ENCODE peak calls at places on chromosomes 7 and 10, in four cellular contexts. C is chondrocyte, J is heart right ventricle, I is astrocyte of the spinal cord. B is an unnamed sample.
A peak's percentile ranks its signal among the peaks of the same experiment; 100 is the strongest.

GRCh38 chr10:22341190-22341935 is 3.9 kb upstream of the SPAG6 start:
- DNase-seq in J (no peak), C (no peak), I (no peak), B (no peak)

GRCh38 chr7:50356212-50356944 is 51.9 kb downstream of the IKZF1 start:
- DNase-seq in J (peak; percentile 17), C (no peak), I (no peak), B (no peak)

GRCh38 chr7:13908667-13909382 is 80.6 kb downstream of the ETV1 start:
- DNase-seq in C (no peak), J (no peak), I (peak; percentile 35), B (no peak)

GRCh38 chr7:6203381-6203780 is 69.0 kb downstream of the CYTH3 start:
- DNase-seq in I (no peak), J (no peak), C (no peak), B (no peak)

GRCh38 chr10:6553937-6554336 is 26.1 kb downstream of the PRKCQ start:
- DNase-seq in I (no peak), J (no peak), C (no peak), B (no peak)

GRCh38 chr10:101260764-101261341 is 31.6 kb upstream of the LBX1 start:
- DNase-seq in I (no peak), C (no peak), J (no peak), B (no peak)

GRCh38 chr10:74926791-74927585 is 100.6 kb downstream of the KAT6B start:
- DNase-seq in C (no peak), I (no peak), J (no peak), B (no peak)

GRCh38 chr7:145860809-145861208 is 255.8 kb upstream of the CNTNAP2 start:
- DNase-seq in J (no peak), I (no peak), C (no peak), B (no peak)

GRCh38 chr10:82150123-82150900 is 275.3 kb downstream of the NRG3 start:
- DNase-seq in C (no peak), I (no peak), J (peak; percentile 4), B (no peak)

GRCh38 chr7:13279854-13280435 is 592.5 kb downstream of the ARL4A start:
- DNase-seq in J (no peak), I (peak; percentile 58), C (no peak), B (no peak)

GRCh38 chr10:59011972-59012632 is 164.3 kb upstream of the PHYHIPL start:
- DNase-seq in C (no peak), J (no peak), I (no peak), B (no peak)

GRCh38 chr10:59004392-59004791 is 172.1 kb upstream of the PHYHIPL start:
- DNase-seq in I (no peak), C (no peak), J (no peak), B (no peak)

GRCh38 chr10:59006511-59007306 is 169.7 kb upstream of the PHYHIPL start:
- DNase-seq in J (peak; percentile 32), I (peak; percentile 51), C (no peak), B (peak; percentile 53)

GRCh38 chr10:59003203-59003602 is 173.2 kb upstream of the PHYHIPL start:
- DNase-seq in J (no peak), I (no peak), C (no peak), B (no peak)

GRCh38 chr10:59007307-59008025 is 169.0 kb upstream of the PHYHIPL start:
- DNase-seq in C (no peak), I (no peak), J (no peak), B (no peak)
- TF ChIP-seq CTCF in C (no peak), I (no peak), J (no peak), B (no peak)

GRCh38 chr10:326350-326749 is 191.1 kb downstream of the ZMYND11 start:
- DNase-seq in C (no peak), J (no peak), I (no peak), B (no peak)

GRCh38 chr10:327889-328809 is 192.9 kb downstream of the ZMYND11 start:
- DNase-seq in I (no peak), J (no peak), C (no peak), B (no peak)

GRCh38 chr10:326894-327635 is 191.8 kb downstream of the ZMYND11 start:
- DNase-seq in J (no peak), C (no peak), I (no peak), B (no peak)

GRCh38 chr10:331186-331585 is 195.9 kb downstream of the ZMYND11 start:
- DNase-seq in I (no peak), C (no peak), J (no peak), B (no peak)

DNA sequence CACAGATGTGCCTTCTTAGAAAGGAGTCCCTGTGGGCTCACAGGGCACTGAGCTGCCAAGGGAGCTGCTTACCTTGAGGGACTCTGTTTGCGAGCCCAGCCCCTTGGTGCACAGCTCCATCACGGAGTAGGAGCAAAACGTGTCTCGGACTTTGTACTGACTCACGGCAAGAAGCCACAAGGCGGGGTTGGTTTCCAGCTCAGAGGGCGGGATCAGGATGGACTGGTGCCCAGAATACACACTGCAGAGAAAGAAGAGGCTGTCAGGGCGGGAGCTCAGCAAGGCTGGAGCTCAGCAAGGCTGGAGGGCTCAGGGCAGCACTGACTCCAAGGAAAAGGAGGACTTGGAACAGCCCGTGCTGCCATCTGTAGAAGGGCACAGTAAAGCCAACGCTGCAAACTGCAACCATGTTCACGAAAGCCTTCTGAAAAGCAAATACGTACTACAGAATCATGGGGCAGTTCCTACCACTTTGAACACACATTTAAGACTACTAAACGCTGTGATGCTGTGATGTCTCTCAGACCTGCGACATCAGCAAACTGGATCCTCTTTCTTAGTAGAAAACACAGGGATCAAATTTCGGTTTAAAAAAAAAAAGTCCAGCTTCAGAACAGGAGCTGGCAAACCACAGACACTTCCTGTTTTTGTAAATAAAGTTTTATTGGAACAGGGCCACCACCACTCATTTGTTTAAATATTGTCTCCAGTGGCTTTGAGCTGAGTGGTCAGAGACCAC is 194.3 kb downstream of the ZMYND11 start:
- DNase-seq in J (peak; percentile 83), I (peak; percentile 97), C (no peak), B (peak; percentile 93)
- TF ChIP-seq CTCF in J (peak; percentile 29), I (peak; percentile 16), C (peak; percentile 46), B (peak; percentile 3)

GRCh38 chr7:140681766-140682165 is 9.0 kb downstream of the ADCK2 start:
- DNase-seq in I (no peak), C (no peak), J (no peak), B (no peak)
- TF ChIP-seq CTCF in I (no peak), C (no peak), J (no peak), B (no peak)

GRCh38 chr10:47240173-47240572 is 59.8 kb upstream of the GDF10 start:
- DNase-seq in C (no peak), J (no peak), I (no peak), B (no peak)

GRCh38 chr10:47238331-47239095 is 61.5 kb upstream of the GDF10 start:
- DNase-seq in I (no peak), C (no peak), J (no peak), B (no peak)

GRCh38 chr10:47241256-47241655 is 58.7 kb upstream of the GDF10 start:
- DNase-seq in C (no peak), I (no peak), J (no peak), B (no peak)

GRCh38 chr10:47239211-47239610 is 60.8 kb upstream of the GDF10 start:
- DNase-seq in C (no peak), I (no peak), J (no peak), B (no peak)

DNA sequence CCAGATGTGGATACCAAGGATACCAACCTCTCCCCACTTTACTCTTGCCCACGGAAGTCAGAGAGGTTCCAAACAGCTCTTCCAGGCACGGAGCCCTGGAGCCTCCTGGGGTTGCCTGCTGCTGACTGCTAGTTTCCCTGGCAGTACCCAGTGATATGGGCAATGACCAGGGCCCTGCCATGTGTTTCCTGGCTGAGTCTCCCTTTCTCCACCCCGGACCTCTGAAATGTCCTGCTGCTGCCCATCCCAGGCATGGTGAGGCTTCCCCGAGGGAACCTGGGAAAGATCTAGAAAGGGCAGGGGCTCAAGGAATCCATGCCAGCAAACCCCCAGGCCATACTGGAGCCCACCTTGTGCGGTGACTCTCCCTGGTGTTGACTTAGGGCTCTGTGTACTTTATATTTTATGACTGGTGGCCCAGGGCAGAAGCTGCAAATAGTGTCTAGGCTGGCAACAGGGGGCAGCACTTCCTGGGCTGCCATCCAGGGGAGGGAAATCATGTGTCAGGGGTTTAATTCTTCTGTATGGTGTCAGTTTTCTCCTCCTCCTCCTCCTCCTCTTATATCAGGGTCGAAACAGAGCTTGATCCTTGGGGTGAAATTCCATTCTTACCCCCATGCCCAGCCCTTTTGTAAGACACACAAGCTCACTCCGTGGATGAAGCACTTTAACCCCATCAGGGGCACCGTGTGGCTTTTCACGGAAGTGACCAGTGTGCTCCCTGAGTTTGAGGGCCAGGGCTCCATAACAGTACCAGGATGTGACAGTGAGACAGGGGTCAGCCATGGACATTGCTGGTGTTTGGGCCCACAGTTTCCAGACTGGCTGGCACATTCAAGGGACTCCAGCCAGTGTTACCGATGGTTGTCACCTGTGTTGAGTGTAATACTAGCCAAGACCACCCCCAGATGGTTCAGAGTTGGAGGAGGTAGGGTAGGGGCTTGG is 62.4 kb upstream of the GDF10 start:
- DNase-seq in C (no peak), J (no peak), I (no peak), B (no peak)
- TF ChIP-seq CTCF in C (no peak), J (no peak), I (no peak), B (peak; percentile 30)

DNA sequence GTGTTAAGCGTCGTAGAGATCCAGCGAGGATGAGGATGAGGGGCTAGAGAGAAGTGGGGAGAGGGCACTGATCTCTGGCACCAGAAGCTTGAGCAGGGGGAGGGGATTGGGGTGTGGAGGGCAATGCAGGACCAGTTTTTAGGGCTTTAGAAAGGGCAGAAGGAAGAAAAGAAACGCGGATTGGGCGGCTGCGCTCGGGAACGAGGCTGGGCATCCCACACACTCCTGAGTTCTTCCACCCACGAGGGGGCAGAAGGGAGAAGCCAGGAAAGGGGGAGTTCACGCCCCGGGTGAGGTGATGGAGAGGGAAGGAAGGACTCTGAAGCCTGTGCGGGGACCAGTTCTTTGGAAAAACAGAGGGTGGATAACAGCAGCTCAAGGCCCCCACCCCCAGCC is 6.1 kb upstream of the VGF start:
- DNase-seq in I (no peak), C (no peak), J (no peak), B (no peak)
- TF ChIP-seq CTCF in I (peak; percentile 29), C (peak; percentile 54), J (no peak), B (peak; percentile 43)

DNA sequence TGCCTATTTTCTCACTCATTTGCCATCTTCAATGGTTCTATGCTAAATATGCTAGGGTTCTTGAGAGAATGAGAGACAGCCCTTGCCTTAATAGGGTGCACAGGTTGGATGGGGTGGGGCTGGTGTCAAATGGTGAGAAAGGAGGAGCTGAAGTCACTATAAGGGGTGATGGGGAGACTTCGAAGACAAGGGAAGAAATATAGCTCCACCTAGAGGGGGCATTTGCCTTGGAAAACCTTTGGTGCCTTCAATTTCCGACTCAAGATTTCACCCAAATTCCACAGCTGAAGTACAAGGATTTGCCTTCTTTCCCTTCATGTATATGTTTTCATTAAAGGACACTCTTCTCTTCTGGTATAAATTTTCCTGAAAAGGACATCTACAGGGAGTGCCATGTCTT is 5.6 kb downstream of the PTN start:
- DNase-seq in J (no peak), I (no peak), C (no peak), B (no peak)
- TF ChIP-seq CTCF in J (no peak), I (peak; percentile 17), C (peak; percentile 52), B (peak; percentile 58)